ENCODE peak calls at places on chromosomes 13 and 19, in seven cellular contexts. One of them, this sample, is unnamed. For H3K36me3, the result is how much of the 10 kb centered on the place peaks cover.

GRCh38 chr19:17020380-17020779 is 6.2 kb downstream of the CPAMD8 start:
- DNase-seq in body of pancreas: no peak
- DNase-seq in PC-3: no peak
- DNase-seq in ascending aorta: no peak
- DNase-seq in cardiac muscle cell: peak
- DNase-seq in lung: no peak
- DNase-seq in neuronal stem cell: no peak
- DNase-seq in this sample: no peak

GRCh38 chr19:11422163-11423068 is 3.3 kb upstream of the RGL3 start:
- DNase-seq in body of pancreas: peak
- DNase-seq in PC-3: no peak
- DNase-seq in ascending aorta: peak
- DNase-seq in cardiac muscle cell: peak
- DNase-seq in lung: peak
- DNase-seq in neuronal stem cell: peak
- DNase-seq in this sample: no peak

GRCh38 chr13:71359641-71360040 is 507.4 kb downstream of the DACH1 start:
- DNase-seq in body of pancreas: no peak
- DNase-seq in PC-3: no peak
- DNase-seq in ascending aorta: no peak
- DNase-seq in cardiac muscle cell: no peak
- DNase-seq in lung: no peak
- DNase-seq in neuronal stem cell: no peak
- DNase-seq in this sample: no peak

GRCh38 chr13:33313504-33313903 is 27.9 kb upstream of the STARD13 start:
- DNase-seq in body of pancreas: no peak
- DNase-seq in PC-3: no peak
- DNase-seq in ascending aorta: no peak
- DNase-seq in cardiac muscle cell: no peak
- DNase-seq in lung: no peak
- DNase-seq in neuronal stem cell: no peak
- DNase-seq in this sample: no peak

GRCh38 chr13:95833713-95834112 is 156.8 kb downstream of the DNAJC3 start:
- DNase-seq in body of pancreas: no peak
- DNase-seq in PC-3: peak
- DNase-seq in ascending aorta: no peak
- DNase-seq in cardiac muscle cell: no peak
- DNase-seq in lung: no peak
- DNase-seq in neuronal stem cell: no peak
- DNase-seq in this sample: no peak

GRCh38 chr13:106709509-106709908 is 141.6 kb upstream of the ARGLU1 start:
- DNase-seq in body of pancreas: no peak
- DNase-seq in PC-3: no peak
- DNase-seq in ascending aorta: no peak
- DNase-seq in cardiac muscle cell: no peak
- DNase-seq in lung: no peak
- DNase-seq in neuronal stem cell: no peak
- DNase-seq in this sample: no peak

GRCh38 chr13:61944329-61944929 is 528.8 kb upstream of the PCDH20 start:
- DNase-seq in body of pancreas: no peak
- DNase-seq in PC-3: no peak
- DNase-seq in ascending aorta: no peak
- DNase-seq in cardiac muscle cell: no peak
- DNase-seq in lung: no peak
- DNase-seq in neuronal stem cell: no peak
- DNase-seq in this sample: no peak

GRCh38 chr13:66967825-66968597 is 262.1 kb downstream of the PCDH9 start:
- DNase-seq in body of pancreas: no peak
- DNase-seq in PC-3: no peak
- DNase-seq in ascending aorta: no peak
- DNase-seq in cardiac muscle cell: no peak
- DNase-seq in lung: no peak
- DNase-seq in neuronal stem cell: no peak
- DNase-seq in this sample: no peak

GRCh38 chr19:3047307-3048189 is 14.7 kb downstream of the TLE5 start:
- DNase-seq in body of pancreas: peak
- DNase-seq in PC-3: peak
- DNase-seq in ascending aorta: peak
- DNase-seq in cardiac muscle cell: peak
- DNase-seq in lung: peak
- DNase-seq in neuronal stem cell: peak
- DNase-seq in this sample: no peak

GRCh38 chr13:73060251-73061160 is 1.7 kb downstream of the KLF5 start:
- DNase-seq in body of pancreas: peak
- DNase-seq in PC-3: peak
- DNase-seq in ascending aorta: no peak
- DNase-seq in cardiac muscle cell: no peak
- DNase-seq in lung: no peak
- DNase-seq in neuronal stem cell: peak
- DNase-seq in this sample: peak

GRCh38 chr19:32691952-32692726 is 518 bp downstream of the NUDT19 start:
- DNase-seq in body of pancreas: peak
- DNase-seq in PC-3: peak
- DNase-seq in ascending aorta: no peak
- DNase-seq in cardiac muscle cell: no peak
- DNase-seq in lung: peak
- DNase-seq in neuronal stem cell: peak
- DNase-seq in this sample: peak

GRCh38 chr13:20799726-20800416 is 26.1 kb upstream of the EEF1AKMT1 start:
- DNase-seq in body of pancreas: no peak
- DNase-seq in PC-3: peak
- DNase-seq in ascending aorta: no peak
- DNase-seq in cardiac muscle cell: peak
- DNase-seq in lung: no peak
- DNase-seq in neuronal stem cell: no peak
- DNase-seq in this sample: no peak
- H3K36me3 ChIP-seq in body of pancreas: under half
- H3K36me3 ChIP-seq in PC-3: under half
- H3K36me3 ChIP-seq in ascending aorta: under half
- H3K36me3 ChIP-seq in cardiac muscle cell: half or more
- H3K36me3 ChIP-seq in lung: under half
- H3K36me3 ChIP-seq in neuronal stem cell: half or more
- H3K36me3 ChIP-seq in this sample: under half

DNA sequence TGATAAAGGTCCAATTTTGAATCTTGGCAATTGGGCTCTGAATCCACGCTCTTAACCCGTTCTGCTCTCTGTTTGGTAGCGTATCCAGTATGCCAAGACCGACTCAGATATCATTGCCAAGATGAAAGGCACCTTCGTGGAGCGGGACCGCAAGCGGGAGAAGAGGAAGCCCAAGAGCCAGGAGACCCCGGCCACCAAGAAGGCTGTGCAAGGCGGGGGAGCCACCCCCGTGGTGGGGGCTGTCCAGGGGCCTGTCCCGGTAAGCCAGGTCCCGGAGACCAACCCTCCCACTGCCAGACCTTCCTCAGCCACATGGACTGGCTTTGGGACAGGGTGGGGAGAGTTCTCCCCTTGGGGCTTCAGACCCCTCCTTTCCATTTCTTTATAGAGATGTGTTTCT is 8.3 kb downstream of the SNRPA start:
- DNase-seq in body of pancreas: no peak
- DNase-seq in PC-3: no peak
- DNase-seq in ascending aorta: no peak
- DNase-seq in cardiac muscle cell: no peak
- DNase-seq in lung: no peak
- DNase-seq in neuronal stem cell: no peak
- DNase-seq in this sample: no peak
- H3K36me3 ChIP-seq in body of pancreas: half or more
- H3K36me3 ChIP-seq in PC-3: half or more
- H3K36me3 ChIP-seq in ascending aorta: half or more
- H3K36me3 ChIP-seq in cardiac muscle cell: half or more
- H3K36me3 ChIP-seq in lung: under half
- H3K36me3 ChIP-seq in neuronal stem cell: half or more
- H3K36me3 ChIP-seq in this sample: half or more

GRCh38 chr13:113602291-113602970 is 17.9 kb downstream of the TFDP1 start:
- DNase-seq in body of pancreas: no peak
- DNase-seq in PC-3: no peak
- DNase-seq in ascending aorta: no peak
- DNase-seq in cardiac muscle cell: no peak
- DNase-seq in lung: no peak
- DNase-seq in neuronal stem cell: no peak
- DNase-seq in this sample: no peak

GRCh38 chr13:113603116-113603710 is 18.7 kb downstream of the TFDP1 start:
- DNase-seq in body of pancreas: no peak
- DNase-seq in PC-3: no peak
- DNase-seq in ascending aorta: no peak
- DNase-seq in cardiac muscle cell: no peak
- DNase-seq in lung: no peak
- DNase-seq in neuronal stem cell: no peak
- DNase-seq in this sample: no peak

GRCh38 chr13:113599396-113599795 is 14.8 kb downstream of the TFDP1 start:
- DNase-seq in body of pancreas: no peak
- DNase-seq in PC-3: no peak
- DNase-seq in ascending aorta: no peak
- DNase-seq in cardiac muscle cell: no peak
- DNase-seq in lung: no peak
- DNase-seq in neuronal stem cell: no peak
- DNase-seq in this sample: no peak

GRCh38 chr13:113604186-113604585 is 19.6 kb downstream of the TFDP1 start:
- DNase-seq in body of pancreas: peak
- DNase-seq in PC-3: no peak
- DNase-seq in ascending aorta: no peak
- DNase-seq in cardiac muscle cell: no peak
- DNase-seq in lung: no peak
- DNase-seq in neuronal stem cell: no peak
- DNase-seq in this sample: no peak

DNA sequence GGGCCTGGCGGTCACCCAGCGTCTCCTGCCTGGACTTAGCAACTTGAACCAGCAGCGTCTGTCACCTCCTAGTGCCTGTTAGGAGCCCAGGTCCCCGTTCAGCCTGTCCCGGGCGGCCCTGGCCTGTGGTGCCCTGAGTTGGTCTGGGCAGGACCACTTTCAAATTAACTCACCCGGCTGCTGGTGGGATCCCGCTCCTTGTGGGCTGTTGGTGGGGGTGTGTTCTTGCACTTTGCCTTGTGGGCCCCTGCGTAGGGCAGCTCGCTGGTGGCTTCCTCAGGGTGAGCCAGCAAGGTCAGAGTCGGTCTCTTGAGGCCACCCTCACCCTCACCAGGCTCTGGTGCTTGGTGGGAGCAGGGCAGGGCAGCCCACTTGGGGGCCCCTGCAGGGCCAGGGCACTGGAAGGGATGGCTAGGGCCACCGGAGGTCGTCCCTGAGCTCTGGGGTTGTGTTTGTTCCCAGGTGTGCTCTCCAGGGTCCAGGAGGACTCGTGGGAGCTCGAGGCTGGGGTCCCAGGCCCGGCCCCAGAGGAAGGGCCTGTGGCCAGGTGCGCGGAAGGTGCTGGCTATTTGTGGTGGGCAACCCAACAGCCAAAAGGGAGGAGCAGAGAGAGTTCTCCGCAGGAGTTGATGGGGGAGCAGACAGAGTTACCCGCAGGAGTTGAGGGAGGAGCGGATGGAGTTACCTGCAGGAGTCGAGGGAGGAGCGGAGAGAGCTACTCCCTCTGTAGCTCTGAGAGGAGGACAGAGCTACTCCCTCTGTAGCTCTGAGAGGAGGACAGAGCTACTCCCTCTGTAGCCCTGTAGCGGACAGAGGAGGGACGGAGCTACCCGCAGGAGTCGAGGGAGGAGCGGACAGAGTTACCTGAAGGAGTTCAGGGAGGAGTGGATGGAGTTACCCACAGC is 16.9 kb downstream of the TFDP1 start:
- DNase-seq in body of pancreas: no peak
- DNase-seq in PC-3: no peak
- DNase-seq in ascending aorta: no peak
- DNase-seq in cardiac muscle cell: no peak
- DNase-seq in lung: no peak
- DNase-seq in neuronal stem cell: no peak
- DNase-seq in this sample: no peak
- H3K36me3 ChIP-seq in body of pancreas: under half
- H3K36me3 ChIP-seq in PC-3: under half
- H3K36me3 ChIP-seq in ascending aorta: under half
- H3K36me3 ChIP-seq in cardiac muscle cell: under half
- H3K36me3 ChIP-seq in lung: under half
- H3K36me3 ChIP-seq in neuronal stem cell: half or more
- H3K36me3 ChIP-seq in this sample: under half

GRCh38 chr19:49889687-49890348 is 6.9 kb downstream of the IL4I1 start:
- DNase-seq in body of pancreas: peak
- DNase-seq in PC-3: no peak
- DNase-seq in ascending aorta: no peak
- DNase-seq in cardiac muscle cell: peak
- DNase-seq in lung: peak
- DNase-seq in neuronal stem cell: peak
- DNase-seq in this sample: no peak

GRCh38 chr19:49888478-49888901 is 8.2 kb downstream of the IL4I1 start:
- DNase-seq in body of pancreas: no peak
- DNase-seq in PC-3: no peak
- DNase-seq in ascending aorta: no peak
- DNase-seq in cardiac muscle cell: no peak
- DNase-seq in lung: no peak
- DNase-seq in neuronal stem cell: no peak
- DNase-seq in this sample: no peak

GRCh38 chr19:49887653-49888477 is 8.8 kb downstream of the IL4I1 start:
- DNase-seq in body of pancreas: no peak
- DNase-seq in PC-3: no peak
- DNase-seq in ascending aorta: no peak
- DNase-seq in cardiac muscle cell: no peak
- DNase-seq in lung: no peak
- DNase-seq in neuronal stem cell: no peak
- DNase-seq in this sample: no peak

GRCh38 chr19:49890349-49891311 is 6.1 kb downstream of the IL4I1 start:
- DNase-seq in body of pancreas: no peak
- DNase-seq in PC-3: no peak
- DNase-seq in ascending aorta: no peak
- DNase-seq in cardiac muscle cell: peak
- DNase-seq in lung: no peak
- DNase-seq in neuronal stem cell: peak
- DNase-seq in this sample: no peak

GRCh38 chr19:49889038-49889686 is 7.5 kb downstream of the IL4I1 start:
- DNase-seq in body of pancreas: no peak
- DNase-seq in PC-3: no peak
- DNase-seq in ascending aorta: no peak
- DNase-seq in cardiac muscle cell: no peak
- DNase-seq in lung: no peak
- DNase-seq in neuronal stem cell: no peak
- DNase-seq in this sample: no peak
- H3K36me3 ChIP-seq in body of pancreas: under half
- H3K36me3 ChIP-seq in PC-3: under half
- H3K36me3 ChIP-seq in ascending aorta: under half
- H3K36me3 ChIP-seq in cardiac muscle cell: under half
- H3K36me3 ChIP-seq in lung: under half
- H3K36me3 ChIP-seq in neuronal stem cell: under half
- H3K36me3 ChIP-seq in this sample: under half

GRCh38 chr19:55101261-55101660 is 16.2 kb downstream of the PPP1R12C start:
- DNase-seq in body of pancreas: no peak
- DNase-seq in PC-3: no peak
- DNase-seq in ascending aorta: no peak
- DNase-seq in cardiac muscle cell: no peak
- DNase-seq in lung: no peak
- DNase-seq in neuronal stem cell: no peak
- DNase-seq in this sample: no peak
- H3K36me3 ChIP-seq in body of pancreas: under half
- H3K36me3 ChIP-seq in PC-3: under half
- H3K36me3 ChIP-seq in ascending aorta: half or more
- H3K36me3 ChIP-seq in cardiac muscle cell: under half
- H3K36me3 ChIP-seq in lung: under half
- H3K36me3 ChIP-seq in neuronal stem cell: under half
- H3K36me3 ChIP-seq in this sample: under half

GRCh38 chr19:49836176-49837008 is 14.6 kb upstream of the PTOV1 start:
- DNase-seq in body of pancreas: no peak
- DNase-seq in PC-3: no peak
- DNase-seq in ascending aorta: no peak
- DNase-seq in cardiac muscle cell: no peak
- DNase-seq in lung: no peak
- DNase-seq in neuronal stem cell: no peak
- DNase-seq in this sample: no peak
- H3K36me3 ChIP-seq in body of pancreas: under half
- H3K36me3 ChIP-seq in PC-3: under half
- H3K36me3 ChIP-seq in ascending aorta: half or more
- H3K36me3 ChIP-seq in cardiac muscle cell: under half
- H3K36me3 ChIP-seq in lung: under half
- H3K36me3 ChIP-seq in neuronal stem cell: half or more
- H3K36me3 ChIP-seq in this sample: half or more

GRCh38 chr19:47362321-47362720 is 13.2 kb downstream of the DHX34 start:
- DNase-seq in body of pancreas: no peak
- DNase-seq in PC-3: no peak
- DNase-seq in ascending aorta: no peak
- DNase-seq in cardiac muscle cell: no peak
- DNase-seq in lung: no peak
- DNase-seq in neuronal stem cell: no peak
- DNase-seq in this sample: no peak
- H3K36me3 ChIP-seq in body of pancreas: under half
- H3K36me3 ChIP-seq in PC-3: under half
- H3K36me3 ChIP-seq in ascending aorta: half or more
- H3K36me3 ChIP-seq in cardiac muscle cell: half or more
- H3K36me3 ChIP-seq in lung: under half
- H3K36me3 ChIP-seq in neuronal stem cell: half or more
- H3K36me3 ChIP-seq in this sample: half or more

This sample was measured in MG63.